ENCODE peak calls at places on chromosome 19, in eight cellular contexts. H is stimulated activated CD8-positive, alpha-beta memory T cell treated with anti-CD3 and anti-CD28 coated beads, Interleukin-15, amount 100 ng/mL, for 24 hours; S is stimulated activated CD4-positive, alpha-beta T cell treated with anti-CD3 and anti-CD28 coated beads, Interleukin-4, amount 100 ng/mL, for 48 hours; O is A549; T is activated T-cell treated with anti-CD3 and anti-CD28 coated beads, Interleukin-2, amount 50 U/mL, for 72 hours; K is activated naive CD4-positive, alpha-beta T cell; M is Calu3; C is effector memory CD4-positive, alpha-beta T cell. U is an unnamed sample.

GRCh38 chr19:2037676-2038255 is 13.3 kb downstream of the MKNK2 start:
- DNase-seq in H (no peak), S (no peak), O (no peak), T (no peak), K (no peak), M (no peak), C (no peak), U (no peak)

GRCh38 chr19:57747472-57747807 is 825 bp downstream of the ZNF776 start:
- DNase-seq in H (no peak), S (no peak), O (no peak), T (no peak), K (no peak), M (no peak), C (no peak), U (no peak)

GRCh38 chr19:480016-480855 is 16.1 kb upstream of the MADCAM1 start:
- DNase-seq in H (no peak), S (no peak), O (peak), T (peak), K (no peak), M (peak), C (no peak), U (no peak)

GRCh38 chr19:48461651-48461981 is 6.2 kb downstream of the KCNJ14 start:
- DNase-seq in H (no peak), S (no peak), O (no peak), T (no peak), K (no peak), M (no peak), C (no peak), U (no peak)

GRCh38 chr19:34321735-34322134 is 43.3 kb upstream of the GPI start:
- DNase-seq in H (no peak), S (no peak), O (no peak), T (no peak), K (no peak), M (no peak), C (no peak), U (no peak)

GRCh38 chr19:831407-832369 is 4.1 kb downstream of the AZU1 start:
- DNase-seq in H (no peak), S (no peak), O (no peak), T (no peak), K (no peak), M (no peak), C (no peak), U (no peak)

GRCh38 chr19:47353307-47353712 is 4.2 kb downstream of the DHX34 start:
- DNase-seq in H (no peak), S (no peak), O (no peak), T (no peak), K (no peak), M (peak), C (no peak), U (no peak)

GRCh38 chr19:2724148-2724557 is 3.0 kb upstream of the DIRAS1 start:
- DNase-seq in H (no peak), S (no peak), O (no peak), T (no peak), K (no peak), M (no peak), C (no peak), U (peak)

GRCh38 chr19:54473071-54473941 is at the start of gene CDC42EP5:
- DNase-seq in H (no peak), S (no peak), O (no peak), T (no peak), K (no peak), M (peak), C (no peak), U (no peak)

GRCh38 chr19:51329411-51329810 is 12.5 kb downstream of the VSIG10L start:
- DNase-seq in H (no peak), S (no peak), O (no peak), T (no peak), K (no peak), M (no peak), C (no peak), U (no peak)

GRCh38 chr19:1856698-1857603 is 6.4 kb downstream of the KLF16 start:
- DNase-seq in H (no peak), S (peak), O (peak), T (peak), K (no peak), M (peak), C (no peak), U (no peak)